ENCODE peak calls at places on chromosomes 2 and 18, in six cellular contexts. L, G, B, X, S and Q are unnamed samples.

GRCh38 chr2:17615728-17616351 is 75.3 kb downstream of the VSNL1 start:
- DNase-seq in L (peak), G (no peak), B (no peak), X (no peak), S (no peak), Q (no peak)

GRCh38 chr18:32553174-32553573 is 82.5 kb upstream of the GAREM1 start:
- DNase-seq in L (no peak), G (no peak), B (no peak), X (no peak), S (no peak), Q (no peak)

GRCh38 chr2:121162893-121163292 is 122.1 kb downstream of the TFCP2L1 start:
- DNase-seq in L (no peak), G (no peak), B (no peak), X (no peak), S (no peak), Q (no peak)

GRCh38 chr2:3406501-3406900 is 27.0 kb downstream of the TRAPPC12 start:
- DNase-seq in L (no peak), G (no peak), B (no peak), X (no peak), S (no peak), Q (no peak)

GRCh38 chr2:145415151-145415550 is 895.2 kb upstream of the ZEB2 start:
- DNase-seq in L (peak), G (no peak), B (no peak), X (no peak), S (no peak), Q (no peak)

GRCh38 chr2:232327089-232328037 is 51.2 kb upstream of the ALPP start:
- DNase-seq in L (peak), G (peak), B (peak), X (peak), S (peak), Q (peak)

GRCh38 chr2:230600881-230601280 is 111.8 kb upstream of the CAB39 start:
- DNase-seq in L (no peak), G (no peak), B (no peak), X (no peak), S (no peak), Q (no peak)

GRCh38 chr2:188850786-188851185 is 123.4 kb upstream of the COL3A1 start:
- DNase-seq in L (peak), G (no peak), B (no peak), X (no peak), S (no peak), Q (no peak)

GRCh38 chr18:9683418-9684396 is 24.4 kb upstream of the RAB31 start:
- DNase-seq in L (peak), G (no peak), B (peak), X (no peak), S (no peak), Q (no peak)